ENCODE peak calls at places on chromosome 13, in seven cellular contexts. One of them, this sample, is unnamed.

GRCh38 chr13:27830010-27830409 is 37.7 kb downstream of the GSX1 start:
- DNase-seq in stimulated activated CD4-positive, alpha-beta T cell treated with anti-CD3 and anti-CD28 coated beads, Interleukin-1b, Interleukin-23, amount 100 ng/mL, for 1 hour: peak; percentile 50
- DNase-seq in A549: peak; percentile 33
- DNase-seq in ecto neural progenitor cell: peak; percentile 85
- DNase-seq in EL: peak; percentile 23
- DNase-seq in GM20000: peak; percentile 82
- DNase-seq in A172: no peak
- DNase-seq in this sample: no peak

GRCh38 chr13:93875527-93875926 is 604.0 kb downstream of the DCT start:
- DNase-seq in ecto neural progenitor cell: no peak
- DNase-seq in GM20000: no peak
- DNase-seq in stimulated activated CD4-positive, alpha-beta T cell treated with anti-CD3 and anti-CD28 coated beads, Interleukin-1b, Interleukin-23, amount 100 ng/mL, for 1 hour: no peak
- DNase-seq in A549: no peak
- DNase-seq in A172: peak; percentile 51
- DNase-seq in EL: peak; percentile 47
- DNase-seq in this sample: no peak

GRCh38 chr13:33279898-33280549 is 5.5 kb downstream of the STARD13 start:
- DNase-seq in A172: peak; percentile 82
- DNase-seq in EL: peak; percentile 94
- DNase-seq in stimulated activated CD4-positive, alpha-beta T cell treated with anti-CD3 and anti-CD28 coated beads, Interleukin-1b, Interleukin-23, amount 100 ng/mL, for 1 hour: no peak
- DNase-seq in GM20000: no peak
- DNase-seq in A549: peak; percentile 23
- DNase-seq in ecto neural progenitor cell: no peak
- DNase-seq in this sample: peak; percentile 71

GRCh38 chr13:99626461-99627082 is 125.3 kb downstream of the TM9SF2 start:
- DNase-seq in stimulated activated CD4-positive, alpha-beta T cell treated with anti-CD3 and anti-CD28 coated beads, Interleukin-1b, Interleukin-23, amount 100 ng/mL, for 1 hour: no peak
- DNase-seq in A172: peak; percentile 63
- DNase-seq in A549: no peak
- DNase-seq in EL: peak; percentile 57
- DNase-seq in ecto neural progenitor cell: no peak
- DNase-seq in GM20000: no peak
- DNase-seq in this sample: no peak

GRCh38 chr13:44576396-44577235 is 486 bp upstream of the TSC22D1 start:
- DNase-seq in stimulated activated CD4-positive, alpha-beta T cell treated with anti-CD3 and anti-CD28 coated beads, Interleukin-1b, Interleukin-23, amount 100 ng/mL, for 1 hour: peak; percentile 24
- DNase-seq in A172: no peak
- DNase-seq in GM20000: peak; percentile 65
- DNase-seq in ecto neural progenitor cell: peak; percentile 64
- DNase-seq in A549: no peak
- DNase-seq in EL: no peak
- DNase-seq in this sample: no peak

GRCh38 chr13:111939285-111940278 is 127.4 kb upstream of the SOX1 start:
- DNase-seq in ecto neural progenitor cell: peak; percentile 25
- DNase-seq in EL: no peak
- DNase-seq in GM20000: no peak
- DNase-seq in A549: no peak
- DNase-seq in stimulated activated CD4-positive, alpha-beta T cell treated with anti-CD3 and anti-CD28 coated beads, Interleukin-1b, Interleukin-23, amount 100 ng/mL, for 1 hour: no peak
- DNase-seq in A172: no peak
- DNase-seq in this sample: no peak

GRCh38 chr13:111975539-111976473 is 91.1 kb upstream of the SOX1 start:
- DNase-seq in ecto neural progenitor cell: no peak
- DNase-seq in stimulated activated CD4-positive, alpha-beta T cell treated with anti-CD3 and anti-CD28 coated beads, Interleukin-1b, Interleukin-23, amount 100 ng/mL, for 1 hour: no peak
- DNase-seq in GM20000: no peak
- DNase-seq in EL: no peak
- DNase-seq in A172: no peak
- DNase-seq in A549: no peak
- DNase-seq in this sample: no peak

GRCh38 chr13:75196112-75196855 is 285.7 kb downstream of the TBC1D4 start:
- DNase-seq in stimulated activated CD4-positive, alpha-beta T cell treated with anti-CD3 and anti-CD28 coated beads, Interleukin-1b, Interleukin-23, amount 100 ng/mL, for 1 hour: no peak
- DNase-seq in A172: no peak
- DNase-seq in A549: no peak
- DNase-seq in EL: no peak
- DNase-seq in GM20000: no peak
- DNase-seq in ecto neural progenitor cell: no peak
- DNase-seq in this sample: no peak

GRCh38 chr13:32208860-32209259 is 106.3 kb downstream of the ZAR1L start:
- DNase-seq in stimulated activated CD4-positive, alpha-beta T cell treated with anti-CD3 and anti-CD28 coated beads, Interleukin-1b, Interleukin-23, amount 100 ng/mL, for 1 hour: no peak
- DNase-seq in A549: no peak
- DNase-seq in GM20000: no peak
- DNase-seq in ecto neural progenitor cell: no peak
- DNase-seq in A172: no peak
- DNase-seq in EL: no peak
- DNase-seq in this sample: no peak

GRCh38 chr13:30257433-30258099 is 49.8 kb downstream of the KATNAL1 start:
- DNase-seq in EL: peak; percentile 24
- DNase-seq in A549: no peak
- DNase-seq in GM20000: peak; percentile 25
- DNase-seq in ecto neural progenitor cell: peak; percentile 64
- DNase-seq in A172: no peak
- DNase-seq in stimulated activated CD4-positive, alpha-beta T cell treated with anti-CD3 and anti-CD28 coated beads, Interleukin-1b, Interleukin-23, amount 100 ng/mL, for 1 hour: no peak
- DNase-seq in this sample: no peak

GRCh38 chr13:49464621-49465325 is 20.7 kb downstream of the SETDB2 start:
- DNase-seq in stimulated activated CD4-positive, alpha-beta T cell treated with anti-CD3 and anti-CD28 coated beads, Interleukin-1b, Interleukin-23, amount 100 ng/mL, for 1 hour: no peak
- DNase-seq in A549: no peak
- DNase-seq in A172: no peak
- DNase-seq in EL: no peak
- DNase-seq in ecto neural progenitor cell: no peak
- DNase-seq in GM20000: no peak
- DNase-seq in this sample: no peak

GRCh38 chr13:105220063-105220462 is 1315.4 kb downstream of the EFNB2 start:
- DNase-seq in stimulated activated CD4-positive, alpha-beta T cell treated with anti-CD3 and anti-CD28 coated beads, Interleukin-1b, Interleukin-23, amount 100 ng/mL, for 1 hour: no peak
- DNase-seq in A549: no peak
- DNase-seq in ecto neural progenitor cell: no peak
- DNase-seq in EL: peak; percentile 51
- DNase-seq in GM20000: no peak
- DNase-seq in A172: no peak
- DNase-seq in this sample: no peak

GRCh38 chr13:94696171-94696570 is 16.2 kb downstream of the SOX21 start:
- DNase-seq in A549: no peak
- DNase-seq in A172: no peak
- DNase-seq in ecto neural progenitor cell: no peak
- DNase-seq in EL: no peak
- DNase-seq in stimulated activated CD4-positive, alpha-beta T cell treated with anti-CD3 and anti-CD28 coated beads, Interleukin-1b, Interleukin-23, amount 100 ng/mL, for 1 hour: no peak
- DNase-seq in GM20000: no peak
- DNase-seq in this sample: no peak

GRCh38 chr13:19155321-19155861 is 26.2 kb downstream of the TUBA3C start:
- DNase-seq in A549: no peak
- DNase-seq in A172: peak; percentile 6
- DNase-seq in GM20000: no peak
- DNase-seq in stimulated activated CD4-positive, alpha-beta T cell treated with anti-CD3 and anti-CD28 coated beads, Interleukin-1b, Interleukin-23, amount 100 ng/mL, for 1 hour: no peak
- DNase-seq in ecto neural progenitor cell: no peak
- DNase-seq in EL: no peak
- DNase-seq in this sample: no peak

GRCh38 chr13:57666131-57666530 is 34.6 kb downstream of the PCDH17 start:
- DNase-seq in A549: no peak
- DNase-seq in ecto neural progenitor cell: no peak
- DNase-seq in GM20000: no peak
- DNase-seq in EL: no peak
- DNase-seq in A172: no peak
- DNase-seq in stimulated activated CD4-positive, alpha-beta T cell treated with anti-CD3 and anti-CD28 coated beads, Interleukin-1b, Interleukin-23, amount 100 ng/mL, for 1 hour: no peak
- DNase-seq in this sample: no peak

GRCh38 chr13:107373551-107373950 is 805.6 kb upstream of the ARGLU1 start:
- DNase-seq in EL: no peak
- DNase-seq in stimulated activated CD4-positive, alpha-beta T cell treated with anti-CD3 and anti-CD28 coated beads, Interleukin-1b, Interleukin-23, amount 100 ng/mL, for 1 hour: no peak
- DNase-seq in ecto neural progenitor cell: no peak
- DNase-seq in A172: peak; percentile 60
- DNase-seq in A549: no peak
- DNase-seq in GM20000: no peak
- DNase-seq in this sample: peak; percentile 89

GRCh38 chr13:24307211-24308067 is 1.9 kb upstream of the C1QTNF9 start:
- DNase-seq in A172: no peak
- DNase-seq in GM20000: no peak
- DNase-seq in A549: no peak
- DNase-seq in stimulated activated CD4-positive, alpha-beta T cell treated with anti-CD3 and anti-CD28 coated beads, Interleukin-1b, Interleukin-23, amount 100 ng/mL, for 1 hour: no peak
- DNase-seq in ecto neural progenitor cell: no peak
- DNase-seq in EL: no peak
- DNase-seq in this sample: no peak

GRCh38 chr13:53098455-53098854 is 69.8 kb downstream of the OLFM4 start:
- DNase-seq in A172: no peak
- DNase-seq in EL: no peak
- DNase-seq in stimulated activated CD4-positive, alpha-beta T cell treated with anti-CD3 and anti-CD28 coated beads, Interleukin-1b, Interleukin-23, amount 100 ng/mL, for 1 hour: no peak
- DNase-seq in ecto neural progenitor cell: no peak
- DNase-seq in GM20000: no peak
- DNase-seq in A549: no peak
- DNase-seq in this sample: no peak

GRCh38 chr13:108682714-108683113 is 53.3 kb downstream of the MYO16 start:
- DNase-seq in A172: no peak
- DNase-seq in GM20000: no peak
- DNase-seq in A549: no peak
- DNase-seq in stimulated activated CD4-positive, alpha-beta T cell treated with anti-CD3 and anti-CD28 coated beads, Interleukin-1b, Interleukin-23, amount 100 ng/mL, for 1 hour: no peak
- DNase-seq in ecto neural progenitor cell: no peak
- DNase-seq in EL: no peak
- DNase-seq in this sample: no peak

GRCh38 chr13:111116830-111117229 is 1.7 kb downstream of the ARHGEF7 start:
- DNase-seq in A549: no peak
- DNase-seq in stimulated activated CD4-positive, alpha-beta T cell treated with anti-CD3 and anti-CD28 coated beads, Interleukin-1b, Interleukin-23, amount 100 ng/mL, for 1 hour: no peak
- DNase-seq in GM20000: no peak
- DNase-seq in EL: no peak
- DNase-seq in A172: no peak
- DNase-seq in ecto neural progenitor cell: no peak
- DNase-seq in this sample: no peak

GRCh38 chr13:46339035-46339666 is 47.9 kb downstream of the RUBCNL start:
- DNase-seq in ecto neural progenitor cell: no peak
- DNase-seq in GM20000: peak; percentile 35
- DNase-seq in EL: peak; percentile 66
- DNase-seq in stimulated activated CD4-positive, alpha-beta T cell treated with anti-CD3 and anti-CD28 coated beads, Interleukin-1b, Interleukin-23, amount 100 ng/mL, for 1 hour: no peak
- DNase-seq in A549: no peak
- DNase-seq in A172: peak; percentile 60
- DNase-seq in this sample: no peak

GRCh38 chr13:76976488-76976887 is 15.4 kb upstream of the CLN5 start:
- DNase-seq in ecto neural progenitor cell: no peak
- DNase-seq in A549: no peak
- DNase-seq in stimulated activated CD4-positive, alpha-beta T cell treated with anti-CD3 and anti-CD28 coated beads, Interleukin-1b, Interleukin-23, amount 100 ng/mL, for 1 hour: no peak
- DNase-seq in A172: peak; percentile 16
- DNase-seq in GM20000: no peak
- DNase-seq in EL: peak; percentile 58
- DNase-seq in this sample: no peak

GRCh38 chr13:51912091-51912490 is 50.3 kb downstream of the CCDC70 start:
- DNase-seq in GM20000: no peak
- DNase-seq in A549: no peak
- DNase-seq in EL: no peak
- DNase-seq in A172: no peak
- DNase-seq in stimulated activated CD4-positive, alpha-beta T cell treated with anti-CD3 and anti-CD28 coated beads, Interleukin-1b, Interleukin-23, amount 100 ng/mL, for 1 hour: no peak
- DNase-seq in ecto neural progenitor cell: peak; percentile 42
- DNase-seq in this sample: no peak

GRCh38 chr13:76286178-76286577 is 600.0 kb downstream of the KCTD12 start:
- DNase-seq in A549: no peak
- DNase-seq in A172: no peak
- DNase-seq in ecto neural progenitor cell: no peak
- DNase-seq in GM20000: no peak
- DNase-seq in stimulated activated CD4-positive, alpha-beta T cell treated with anti-CD3 and anti-CD28 coated beads, Interleukin-1b, Interleukin-23, amount 100 ng/mL, for 1 hour: no peak
- DNase-seq in EL: no peak
- DNase-seq in this sample: no peak

GRCh38 chr13:32938907-32939306 is 77.3 kb upstream of the KL start:
- DNase-seq in GM20000: no peak
- DNase-seq in A172: peak; percentile 8
- DNase-seq in EL: peak; percentile 54
- DNase-seq in ecto neural progenitor cell: no peak
- DNase-seq in A549: no peak
- DNase-seq in stimulated activated CD4-positive, alpha-beta T cell treated with anti-CD3 and anti-CD28 coated beads, Interleukin-1b, Interleukin-23, amount 100 ng/mL, for 1 hour: no peak
- DNase-seq in this sample: no peak

GRCh38 chr13:74301200-74302063 is 167.2 kb upstream of the KLF12 start:
- DNase-seq in EL: peak; percentile 46
- DNase-seq in ecto neural progenitor cell: no peak
- DNase-seq in A549: no peak
- DNase-seq in A172: no peak
- DNase-seq in GM20000: no peak
- DNase-seq in stimulated activated CD4-positive, alpha-beta T cell treated with anti-CD3 and anti-CD28 coated beads, Interleukin-1b, Interleukin-23, amount 100 ng/mL, for 1 hour: no peak
- DNase-seq in this sample: no peak

This sample was measured in NCI-H460.